ENCODE peak calls at places on chromosomes 1 and 21, in nine cellular contexts. One of them, this sample, is unnamed.

GRCh38 chr1:26471498-26472329 is 526 bp upstream of the HMGN2 start:
- DNase-seq in prostate gland: peak
- DNase-seq in ovary: peak
- DNase-seq in HCT116: peak
- DNase-seq in esophagus muscularis mucosa: peak
- DNase-seq in body of pancreas: peak
- DNase-seq in IMR-90: peak
- DNase-seq in heart left ventricle: peak
- DNase-seq in transverse colon: peak
- DNase-seq in this sample: peak

GRCh38 chr1:212557739-212558664 is 50.6 kb upstream of the ATF3 start:
- DNase-seq in transverse colon: peak
- DNase-seq in ovary: no peak
- DNase-seq in HCT116: no peak
- DNase-seq in body of pancreas: peak
- DNase-seq in heart left ventricle: peak
- DNase-seq in prostate gland: peak
- DNase-seq in IMR-90: peak
- DNase-seq in esophagus muscularis mucosa: no peak
- DNase-seq in this sample: no peak

GRCh38 chr1:239436286-239436685 is 49.9 kb downstream of the CHRM3 start:
- DNase-seq in IMR-90: no peak
- DNase-seq in transverse colon: no peak
- DNase-seq in body of pancreas: no peak
- DNase-seq in ovary: no peak
- DNase-seq in esophagus muscularis mucosa: no peak
- DNase-seq in HCT116: no peak
- DNase-seq in heart left ventricle: no peak
- DNase-seq in prostate gland: no peak
- DNase-seq in this sample: no peak

GRCh38 chr1:212937034-212937433 is 13.3 kb upstream of the VASH2 start:
- DNase-seq in body of pancreas: no peak
- DNase-seq in transverse colon: no peak
- DNase-seq in esophagus muscularis mucosa: no peak
- DNase-seq in heart left ventricle: no peak
- DNase-seq in prostate gland: no peak
- DNase-seq in IMR-90: no peak
- DNase-seq in ovary: no peak
- DNase-seq in HCT116: no peak
- DNase-seq in this sample: no peak

GRCh38 chr1:41724248-41724647 is 194.5 kb downstream of the HIVEP3 start:
- DNase-seq in HCT116: no peak
- DNase-seq in IMR-90: peak
- DNase-seq in esophagus muscularis mucosa: no peak
- DNase-seq in ovary: no peak
- DNase-seq in prostate gland: no peak
- DNase-seq in heart left ventricle: no peak
- DNase-seq in body of pancreas: no peak
- DNase-seq in transverse colon: no peak
- DNase-seq in this sample: no peak

GRCh38 chr1:95733031-95733430 is 499.0 kb downstream of the RWDD3 start:
- DNase-seq in heart left ventricle: no peak
- DNase-seq in esophagus muscularis mucosa: no peak
- DNase-seq in transverse colon: no peak
- DNase-seq in ovary: no peak
- DNase-seq in IMR-90: no peak
- DNase-seq in body of pancreas: no peak
- DNase-seq in prostate gland: no peak
- DNase-seq in HCT116: no peak
- DNase-seq in this sample: no peak

GRCh38 chr21:28336299-28336698 is 656.4 kb downstream of the LTN1 start:
- DNase-seq in prostate gland: peak
- DNase-seq in esophagus muscularis mucosa: no peak
- DNase-seq in body of pancreas: peak
- DNase-seq in transverse colon: no peak
- DNase-seq in heart left ventricle: no peak
- DNase-seq in ovary: no peak
- DNase-seq in IMR-90: peak
- DNase-seq in HCT116: no peak
- DNase-seq in this sample: peak

GRCh38 chr1:178241057-178241456 is 147.2 kb downstream of the RASAL2 start:
- DNase-seq in ovary: no peak
- DNase-seq in esophagus muscularis mucosa: no peak
- DNase-seq in transverse colon: no peak
- DNase-seq in prostate gland: no peak
- DNase-seq in heart left ventricle: no peak
- DNase-seq in body of pancreas: no peak
- DNase-seq in IMR-90: peak
- DNase-seq in HCT116: no peak
- DNase-seq in this sample: no peak

GRCh38 chr1:241396747-241397691 is 40.0 kb upstream of the RGS7 start:
- DNase-seq in HCT116: no peak
- DNase-seq in ovary: no peak
- DNase-seq in esophagus muscularis mucosa: peak
- DNase-seq in prostate gland: no peak
- DNase-seq in heart left ventricle: no peak
- DNase-seq in IMR-90: peak
- DNase-seq in transverse colon: no peak
- DNase-seq in body of pancreas: peak
- DNase-seq in this sample: no peak

GRCh38 chr1:100322436-100323211 is 29.7 kb upstream of the CDC14A start:
- DNase-seq in prostate gland: no peak
- DNase-seq in body of pancreas: no peak
- DNase-seq in transverse colon: no peak
- DNase-seq in IMR-90: peak
- DNase-seq in heart left ventricle: no peak
- DNase-seq in esophagus muscularis mucosa: no peak
- DNase-seq in HCT116: no peak
- DNase-seq in ovary: no peak
- DNase-seq in this sample: no peak

GRCh38 chr1:9426291-9426711 is 113.0 kb upstream of the SLC25A33 start:
- DNase-seq in ovary: no peak
- DNase-seq in HCT116: no peak
- DNase-seq in heart left ventricle: no peak
- DNase-seq in esophagus muscularis mucosa: no peak
- DNase-seq in IMR-90: no peak
- DNase-seq in body of pancreas: peak
- DNase-seq in prostate gland: no peak
- DNase-seq in transverse colon: peak
- DNase-seq in this sample: no peak

GRCh38 chr1:232417849-232418248 is 212.1 kb downstream of the SIPA1L2 start:
- DNase-seq in IMR-90: no peak
- DNase-seq in HCT116: no peak
- DNase-seq in ovary: no peak
- DNase-seq in esophagus muscularis mucosa: no peak
- DNase-seq in transverse colon: no peak
- DNase-seq in heart left ventricle: no peak
- DNase-seq in body of pancreas: no peak
- DNase-seq in prostate gland: no peak
- DNase-seq in this sample: no peak

GRCh38 chr1:209577346-209577745 is 6.2 kb upstream of the CAMK1G start:
- DNase-seq in HCT116: no peak
- DNase-seq in transverse colon: no peak
- DNase-seq in heart left ventricle: no peak
- DNase-seq in IMR-90: peak
- DNase-seq in ovary: no peak
- DNase-seq in body of pancreas: no peak
- DNase-seq in esophagus muscularis mucosa: no peak
- DNase-seq in prostate gland: no peak
- DNase-seq in this sample: no peak

GRCh38 chr21:37463083-37463780 is 96.7 kb downstream of the DYRK1A start:
- DNase-seq in body of pancreas: peak
- DNase-seq in heart left ventricle: no peak
- DNase-seq in HCT116: peak
- DNase-seq in transverse colon: no peak
- DNase-seq in IMR-90: peak
- DNase-seq in prostate gland: no peak
- DNase-seq in ovary: no peak
- DNase-seq in esophagus muscularis mucosa: no peak
- DNase-seq in this sample: no peak

GRCh38 chr1:54326577-54327385 is 79.4 kb downstream of the SSBP3 start:
- DNase-seq in body of pancreas: no peak
- DNase-seq in HCT116: no peak
- DNase-seq in esophagus muscularis mucosa: no peak
- DNase-seq in IMR-90: peak
- DNase-seq in ovary: no peak
- DNase-seq in heart left ventricle: no peak
- DNase-seq in transverse colon: no peak
- DNase-seq in prostate gland: no peak
- DNase-seq in this sample: no peak

GRCh38 chr1:97942161-97943123 is 21.6 kb upstream of the DPYD start:
- DNase-seq in HCT116: no peak
- DNase-seq in esophagus muscularis mucosa: no peak
- DNase-seq in prostate gland: no peak
- DNase-seq in ovary: no peak
- DNase-seq in body of pancreas: no peak
- DNase-seq in IMR-90: no peak
- DNase-seq in heart left ventricle: no peak
- DNase-seq in transverse colon: no peak
- DNase-seq in this sample: no peak

GRCh38 chr1:207963429-207964194 is 52.7 kb upstream of the CD34 start:
- DNase-seq in HCT116: peak
- DNase-seq in transverse colon: peak
- DNase-seq in prostate gland: peak
- DNase-seq in esophagus muscularis mucosa: peak
- DNase-seq in body of pancreas: peak
- DNase-seq in ovary: peak
- DNase-seq in IMR-90: peak
- DNase-seq in heart left ventricle: peak
- DNase-seq in this sample: peak

GRCh38 chr1:86339421-86339820 is 56.7 kb downstream of the ODF2L start:
- DNase-seq in IMR-90: no peak
- DNase-seq in transverse colon: no peak
- DNase-seq in prostate gland: no peak
- DNase-seq in HCT116: no peak
- DNase-seq in ovary: no peak
- DNase-seq in heart left ventricle: no peak
- DNase-seq in esophagus muscularis mucosa: no peak
- DNase-seq in body of pancreas: peak
- DNase-seq in this sample: no peak

GRCh38 chr1:60044881-60045280 is 28.7 kb downstream of the C1orf87 start:
- DNase-seq in ovary: no peak
- DNase-seq in heart left ventricle: no peak
- DNase-seq in prostate gland: no peak
- DNase-seq in body of pancreas: no peak
- DNase-seq in transverse colon: no peak
- DNase-seq in esophagus muscularis mucosa: no peak
- DNase-seq in HCT116: no peak
- DNase-seq in IMR-90: no peak
- DNase-seq in this sample: no peak

GRCh38 chr1:2506901-2507565 is 19.4 kb downstream of the PANK4 start:
- DNase-seq in heart left ventricle: no peak
- DNase-seq in HCT116: no peak
- DNase-seq in body of pancreas: no peak
- DNase-seq in ovary: no peak
- DNase-seq in transverse colon: no peak
- DNase-seq in IMR-90: no peak
- DNase-seq in prostate gland: no peak
- DNase-seq in esophagus muscularis mucosa: no peak
- DNase-seq in this sample: no peak
- TF ChIP-seq POLR2A in heart left ventricle: no peak
- TF ChIP-seq POLR2A in HCT116: no peak
- TF ChIP-seq POLR2A in body of pancreas: no peak
- TF ChIP-seq POLR2A in ovary: no peak
- TF ChIP-seq POLR2A in transverse colon: no peak
- TF ChIP-seq POLR2A in IMR-90: no peak
- TF ChIP-seq POLR2A in prostate gland: no peak
- TF ChIP-seq POLR2A in esophagus muscularis mucosa: no peak
- TF ChIP-seq POLR2A in this sample: no peak

GRCh38 chr1:109113787-109114568 is at the start of gene ELAPOR1:
- DNase-seq in ovary: no peak
- DNase-seq in body of pancreas: peak
- DNase-seq in esophagus muscularis mucosa: no peak
- DNase-seq in HCT116: no peak
- DNase-seq in prostate gland: peak
- DNase-seq in IMR-90: peak
- DNase-seq in heart left ventricle: peak
- DNase-seq in transverse colon: peak
- DNase-seq in this sample: no peak
- TF ChIP-seq POLR2A in ovary: no peak
- TF ChIP-seq POLR2A in body of pancreas: peak
- TF ChIP-seq POLR2A in esophagus muscularis mucosa: no peak
- TF ChIP-seq POLR2A in HCT116: no peak
- TF ChIP-seq POLR2A in prostate gland: peak
- TF ChIP-seq POLR2A in IMR-90: no peak
- TF ChIP-seq POLR2A in heart left ventricle: no peak
- TF ChIP-seq POLR2A in transverse colon: peak
- TF ChIP-seq POLR2A in this sample: no peak

GRCh38 chr1:235108185-235108593 is 20.4 kb downstream of the TOMM20 start:
- DNase-seq in esophagus muscularis mucosa: no peak
- DNase-seq in heart left ventricle: no peak
- DNase-seq in HCT116: no peak
- DNase-seq in IMR-90: no peak
- DNase-seq in ovary: no peak
- DNase-seq in transverse colon: no peak
- DNase-seq in prostate gland: no peak
- DNase-seq in body of pancreas: no peak
- DNase-seq in this sample: no peak
- TF ChIP-seq POLR2A in esophagus muscularis mucosa: no peak
- TF ChIP-seq POLR2A in heart left ventricle: no peak
- TF ChIP-seq POLR2A in HCT116: no peak
- TF ChIP-seq POLR2A in IMR-90: no peak
- TF ChIP-seq POLR2A in ovary: no peak
- TF ChIP-seq POLR2A in transverse colon: no peak
- TF ChIP-seq POLR2A in prostate gland: no peak
- TF ChIP-seq POLR2A in body of pancreas: no peak
- TF ChIP-seq POLR2A in this sample: no peak

GRCh38 chr1:109654519-109654918 is 1.4 kb upstream of the GSTM4 start:
- DNase-seq in heart left ventricle: no peak
- DNase-seq in ovary: no peak
- DNase-seq in esophagus muscularis mucosa: peak
- DNase-seq in prostate gland: no peak
- DNase-seq in HCT116: no peak
- DNase-seq in IMR-90: no peak
- DNase-seq in transverse colon: no peak
- DNase-seq in body of pancreas: no peak
- DNase-seq in this sample: no peak

GRCh38 chr1:109657395-109657794 is 1.5 kb downstream of the GSTM4 start:
- DNase-seq in esophagus muscularis mucosa: peak
- DNase-seq in heart left ventricle: no peak
- DNase-seq in ovary: no peak
- DNase-seq in HCT116: no peak
- DNase-seq in IMR-90: no peak
- DNase-seq in prostate gland: no peak
- DNase-seq in body of pancreas: no peak
- DNase-seq in transverse colon: no peak
- DNase-seq in this sample: no peak

GRCh38 chr1:109657970-109658369 is 2.1 kb downstream of the GSTM4 start:
- DNase-seq in body of pancreas: no peak
- DNase-seq in esophagus muscularis mucosa: peak
- DNase-seq in heart left ventricle: no peak
- DNase-seq in HCT116: no peak
- DNase-seq in transverse colon: no peak
- DNase-seq in IMR-90: no peak
- DNase-seq in prostate gland: no peak
- DNase-seq in ovary: no peak
- DNase-seq in this sample: no peak

GRCh38 chr1:109653286-109653685 is 2.6 kb upstream of the GSTM4 start:
- DNase-seq in ovary: no peak
- DNase-seq in IMR-90: no peak
- DNase-seq in prostate gland: no peak
- DNase-seq in esophagus muscularis mucosa: peak
- DNase-seq in transverse colon: no peak
- DNase-seq in HCT116: no peak
- DNase-seq in heart left ventricle: no peak
- DNase-seq in body of pancreas: no peak
- DNase-seq in this sample: no peak

GRCh38 chr1:109655624-109656519 is at the start of gene GSTM4:
- DNase-seq in esophagus muscularis mucosa: peak
- DNase-seq in ovary: peak
- DNase-seq in HCT116: peak
- DNase-seq in heart left ventricle: peak
- DNase-seq in transverse colon: peak
- DNase-seq in prostate gland: peak
- DNase-seq in body of pancreas: peak
- DNase-seq in IMR-90: peak
- DNase-seq in this sample: peak
- TF ChIP-seq POLR2A in esophagus muscularis mucosa: no peak
- TF ChIP-seq POLR2A in ovary: peak
- TF ChIP-seq POLR2A in HCT116: no peak
- TF ChIP-seq POLR2A in heart left ventricle: peak
- TF ChIP-seq POLR2A in transverse colon: peak
- TF ChIP-seq POLR2A in prostate gland: peak
- TF ChIP-seq POLR2A in body of pancreas: peak
- TF ChIP-seq POLR2A in IMR-90: no peak
- TF ChIP-seq POLR2A in this sample: peak